ENCODE peak calls at places on chromosomes 7 and 10, in seven cellular contexts. H is astrocyte of the spinal cord, B is Calu3, J is activated B cell treated with CpG ODN at 0.5 μM for 24 hours, X is A549, C is WTC11, P is foreskin fibroblast. L is an unnamed sample.

GRCh38 chr10:3126741-3127342 is 45.7 kb downstream of the PITRM1 start:
- DNase-seq in C (no peak), P (no peak), H (no peak), X (no peak), J (no peak), B (no peak), L (peak)

GRCh38 chr7:35736725-35737124 is 41.8 kb upstream of the HERPUD2 start:
- DNase-seq in P (peak), H (no peak), B (peak), X (no peak), C (no peak), J (no peak), L (no peak)

GRCh38 chr7:6160191-6160623 is 112.2 kb downstream of the CYTH3 start:
- DNase-seq in P (peak), X (peak), B (peak), H (peak), J (no peak), C (peak), L (peak)

GRCh38 chr10:101092742-101093386 is 31.1 kb downstream of the KAZALD1 start:
- DNase-seq in C (no peak), B (no peak), P (no peak), J (no peak), X (no peak), H (no peak), L (no peak)

GRCh38 chr7:2724453-2725177 is 36.6 kb downstream of the AMZ1 start:
- DNase-seq in B (no peak), X (no peak), J (no peak), P (no peak), C (peak), H (no peak), L (no peak)

GRCh38 chr7:26403640-26404039 is 112.0 kb downstream of the SNX10 start:
- DNase-seq in X (no peak), J (no peak), H (no peak), C (no peak), B (no peak), P (no peak), L (no peak)

GRCh38 chr10:117980216-117980615 is 66.5 kb downstream of the RAB11FIP2 start:
- DNase-seq in X (peak), H (peak), P (peak), J (no peak), B (no peak), C (no peak), L (no peak)

GRCh38 chr7:140390466-140391190 is 7.7 kb downstream of the SLC37A3 start:
- DNase-seq in C (no peak), B (no peak), P (no peak), X (no peak), J (peak), H (peak), L (no peak)

GRCh38 chr7:130641497-130641896 is 27.1 kb downstream of the COPG2 start:
- DNase-seq in C (no peak), X (no peak), P (no peak), J (no peak), B (no peak), H (no peak), L (no peak)

GRCh38 chr7:41268874-41269273 is 434.0 kb downstream of the INHBA start:
- DNase-seq in J (no peak), X (no peak), P (no peak), B (no peak), C (no peak), H (no peak), L (no peak)

GRCh38 chr7:131606346-131607290 is 50.2 kb upstream of the PODXL start:
- DNase-seq in X (no peak), C (no peak), H (no peak), J (no peak), B (no peak), P (no peak), L (no peak)

GRCh38 chr7:40570218-40570617 is 435.4 kb downstream of the SUGCT start:
- DNase-seq in B (no peak), X (no peak), C (no peak), H (peak), P (peak), J (no peak), L (no peak)

GRCh38 chr10:90920986-90921643 is at the start of gene ANKRD1:
- DNase-seq in P (peak), J (no peak), H (peak), C (no peak), B (peak), X (peak), L (no peak)

GRCh38 chr7:114921636-114922150 is at the start of gene MDFIC:
- DNase-seq in C (peak), P (no peak), X (peak), H (no peak), B (no peak), J (no peak), L (no peak)

GRCh38 chr10:43785252-43785651 is 136.6 kb upstream of the ZNF32 start:
- DNase-seq in B (no peak), J (no peak), P (no peak), X (no peak), H (no peak), C (no peak), L (no peak)

GRCh38 chr7:141071260-141071854 is 2.5 kb upstream of the TMEM178B start:
- DNase-seq in P (no peak), C (peak), J (no peak), B (peak), X (peak), H (peak), L (no peak)

GRCh38 chr10:1933215-1933614 is 195.9 kb upstream of the ADARB2 start:
- DNase-seq in C (no peak), P (no peak), H (no peak), X (no peak), B (no peak), J (no peak), L (no peak)

GRCh38 chr7:157580324-157580723 is 243.5 kb downstream of the DNAJB6 start:
- DNase-seq in H (no peak), B (no peak), J (no peak), X (no peak), C (peak), P (no peak), L (no peak)

GRCh38 chr7:40232242-40232929 is 97.6 kb downstream of the SUGCT start:
- DNase-seq in J (no peak), H (peak), P (peak), C (no peak), B (peak), X (peak), L (peak)

DNA sequence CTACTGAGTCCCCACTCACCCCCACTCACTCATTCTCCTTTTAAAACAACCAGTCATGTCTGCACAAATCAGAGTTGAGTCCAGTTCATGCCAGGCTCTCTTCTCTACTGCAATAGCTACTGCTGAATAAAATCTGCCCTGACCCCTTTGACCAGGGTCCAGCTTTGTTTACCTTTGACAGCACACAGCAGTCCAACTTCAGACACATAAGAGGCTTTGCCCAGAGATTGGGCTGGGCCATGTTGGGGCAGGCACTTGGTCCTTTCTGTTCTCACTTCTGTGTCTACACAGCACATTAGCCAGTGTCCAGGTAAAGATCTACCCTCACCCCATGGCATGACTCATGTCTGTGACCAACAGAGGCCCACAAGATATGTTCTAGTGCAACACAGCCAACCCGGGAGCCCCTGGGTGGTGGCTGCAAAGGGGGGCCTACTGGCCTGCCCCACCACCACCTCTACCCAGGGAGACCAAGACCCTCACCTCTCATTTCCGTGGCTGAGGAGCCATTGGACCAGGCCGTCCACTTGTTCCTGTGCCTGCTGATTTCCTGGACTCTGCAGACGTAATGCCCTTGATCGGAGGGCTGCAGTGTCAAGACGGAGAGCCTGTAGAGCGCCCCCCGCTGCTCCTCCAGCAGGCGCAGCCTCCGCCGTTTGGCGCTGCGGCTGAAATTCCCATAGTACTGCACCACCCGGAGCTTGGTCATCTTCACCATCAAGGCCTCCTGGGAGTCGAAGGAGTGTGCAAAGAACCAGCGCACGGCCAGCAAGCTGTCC is 8.0 kb downstream of the VSTM4 start:
- DNase-seq in H (no peak), X (no peak), C (no peak), P (no peak), B (no peak), J (no peak), L (no peak)
- TF ChIP-seq CTCF in H (no peak), X (no peak), C (no peak), P (no peak), B (no peak), J (no peak), L (no peak)

GRCh38 chr10:113957013-113957412 is 86.7 kb upstream of the ADRB1 start:
- DNase-seq in P (peak), B (no peak), X (no peak), H (peak), C (no peak), J (no peak), L (no peak)

GRCh38 chr10:113959383-113959760 is 84.3 kb upstream of the ADRB1 start:
- DNase-seq in B (peak), H (no peak), P (no peak), J (no peak), X (no peak), C (no peak), L (no peak)

GRCh38 chr10:113950268-113950667 is 93.4 kb upstream of the ADRB1 start:
- DNase-seq in B (no peak), J (no peak), H (no peak), C (no peak), X (no peak), P (no peak), L (no peak)

GRCh38 chr10:113958631-113959382 is 84.9 kb upstream of the ADRB1 start:
- DNase-seq in P (peak), C (no peak), J (no peak), B (peak), X (peak), H (peak), L (no peak)

GRCh38 chr10:113953505-113954272 is 90.0 kb upstream of the ADRB1 start:
- DNase-seq in B (no peak), P (no peak), H (no peak), C (no peak), J (no peak), X (no peak), L (no peak)
- TF ChIP-seq CTCF in B (no peak), P (no peak), H (peak), C (no peak), J (no peak), X (no peak), L (no peak)

GRCh38 chr10:108787932-108788331 is 1135.4 kb downstream of the XPNPEP1 start:
- DNase-seq in H (peak), X (no peak), B (no peak), J (no peak), C (no peak), P (no peak), L (no peak)

GRCh38 chr10:108782411-108782810 is 1140.9 kb downstream of the XPNPEP1 start:
- DNase-seq in B (no peak), J (no peak), H (no peak), P (no peak), X (no peak), C (no peak), L (no peak)

GRCh38 chr10:108784534-108784933 is 1138.8 kb downstream of the XPNPEP1 start:
- DNase-seq in H (no peak), J (no peak), C (no peak), X (no peak), B (no peak), P (no peak), L (no peak)

GRCh38 chr10:108785011-108785410 is 1138.3 kb downstream of the XPNPEP1 start:
- DNase-seq in B (no peak), J (no peak), P (no peak), C (no peak), H (no peak), X (no peak), L (no peak)

GRCh38 chr10:108783897-108784296 is 1139.4 kb downstream of the XPNPEP1 start:
- DNase-seq in C (peak), X (peak), H (peak), B (peak), J (no peak), P (no peak), L (no peak)
- TF ChIP-seq CTCF in C (peak), X (peak), H (peak), B (no peak), J (no peak), P (peak), L (peak)

GRCh38 chr7:125382401-125382800 is 452.8 kb upstream of the POT1 start:
- DNase-seq in X (no peak), B (no peak), P (no peak), H (no peak), J (no peak), C (no peak), L (no peak)

GRCh38 chr7:125386211-125386610 is 456.6 kb upstream of the POT1 start:
- DNase-seq in J (no peak), X (no peak), C (no peak), P (no peak), H (no peak), B (no peak), L (no peak)

GRCh38 chr7:125383324-125383723 is 453.7 kb upstream of the POT1 start:
- DNase-seq in J (no peak), X (no peak), B (no peak), C (no peak), P (no peak), H (no peak), L (no peak)
- TF ChIP-seq CTCF in J (no peak), X (no peak), B (no peak), C (no peak), P (no peak), H (no peak), L (no peak)

DNA sequence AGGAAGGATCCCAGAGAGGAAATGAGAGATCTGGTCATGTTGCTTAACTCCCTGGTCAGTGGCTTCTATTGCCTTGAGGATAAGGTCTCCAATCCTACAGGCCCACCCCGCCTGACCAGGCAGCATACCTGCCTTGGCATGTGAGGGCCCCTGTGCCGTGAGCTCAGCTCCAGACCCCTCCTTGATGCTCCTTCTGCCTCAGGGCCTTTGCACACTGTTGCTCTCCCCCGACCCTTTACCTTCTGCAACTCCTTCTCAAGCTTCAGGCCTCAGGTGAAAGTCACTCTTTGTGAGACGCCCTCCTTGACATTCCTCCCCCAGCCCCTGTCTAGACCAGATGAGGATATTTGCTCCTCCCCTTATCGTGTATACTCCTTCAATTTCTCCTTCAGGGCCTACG is 62.8 kb downstream of the FAM241B start:
- DNase-seq in J (no peak), X (no peak), B (no peak), H (no peak), P (no peak), C (no peak), L (no peak)
- TF ChIP-seq CTCF in J (no peak), X (no peak), B (no peak), H (no peak), P (no peak), C (no peak), L (no peak)

L was measured in D721Med.